ENCODE peak calls at places on chromosomes 11 and 22, in four cellular contexts. G, J, R and P are unnamed samples. For H3K4me1 and H3K27me3, the result is how much of the 10 kb centered on the place peaks cover.

GRCh38 chr11:14906614-14907392 is 14.8 kb upstream of the CYP2R1 start:
- DNase-seq in G (no peak), J (no peak), R (no peak), P (no peak)

GRCh38 chr22:50416996-50417395 is 57.8 kb downstream of the SBF1 start:
- DNase-seq in G (no peak), J (no peak), R (no peak), P (no peak)

GRCh38 chr22:19886605-19887250 is 32.1 kb upstream of the GNB1L start:
- DNase-seq in G (no peak), J (no peak), R (peak), P (peak)

GRCh38 chr22:25282346-25282670 is 62.9 kb downstream of the CRYBB2 start:
- DNase-seq in G (no peak), J (no peak), R (no peak), P (peak)

GRCh38 chr11:77125695-77126094 is 2.4 kb upstream of the MYO7A start:
- DNase-seq in G (no peak), J (no peak), R (no peak), P (no peak)

GRCh38 chr22:45202333-45203149 is 38.2 kb downstream of the KIAA0930 start:
- DNase-seq in G (no peak), J (no peak), R (no peak), P (no peak)

GRCh38 chr11:7579226-7579825 is 65.5 kb downstream of the PPFIBP2 start:
- DNase-seq in G (no peak), J (no peak), R (no peak), P (no peak)

GRCh38 chr11:10418259-10418949 is 36.7 kb upstream of the AMPD3 start:
- DNase-seq in G (no peak), J (no peak), R (no peak), P (no peak)

GRCh38 chr22:40414838-40415505 is 44.6 kb downstream of the SGSM3 start:
- DNase-seq in G (no peak), J (no peak), R (no peak), P (no peak)

GRCh38 chr11:121741316-121741715 is 288.5 kb upstream of the SORL1-AS1 start:
- DNase-seq in G (no peak), J (peak), R (no peak), P (no peak)

GRCh38 chr22:39362932-39363331 is 13.1 kb downstream of the SYNGR1 start:
- DNase-seq in G (no peak), J (no peak), R (no peak), P (no peak)

GRCh38 chr11:36023922-36024321 is 80.1 kb downstream of the LDLRAD3 start:
- DNase-seq in G (no peak), J (no peak), R (no peak), P (no peak)

GRCh38 chr11:1574256-1575242 is 2.5 kb upstream of the DUSP8 start:
- DNase-seq in G (no peak), J (no peak), R (peak), P (no peak)

GRCh38 chr22:43901976-43902643 is 10.3 kb upstream of the PNPLA5 start:
- DNase-seq in G (no peak), J (no peak), R (no peak), P (no peak)

GRCh38 chr11:73962097-73962705 is 11.4 kb downstream of the DNAJB13 start:
- DNase-seq in G (no peak), J (no peak), R (no peak), P (no peak)

GRCh38 chr11:132260636-132261035 is 890.2 kb downstream of the NTM start:
- DNase-seq in G (no peak), J (no peak), R (no peak), P (no peak)

GRCh38 chr11:37642321-37642720 is 1044.3 kb upstream of the RAG2 start:
- DNase-seq in G (no peak), J (no peak), R (no peak), P (no peak)

GRCh38 chr11:119169272-119169719 is 771 bp downstream of the NLRX1 start:
- DNase-seq in G (no peak), J (no peak), R (no peak), P (no peak)

GRCh38 chr22:37891926-37892325 is 14.2 kb upstream of the MICALL1 start:
- DNase-seq in G (no peak), J (no peak), R (no peak), P (no peak)

GRCh38 chr11:120168960-120169681 is 31.2 kb upstream of the TRIM29 start:
- DNase-seq in G (no peak), J (peak), R (peak), P (no peak)

GRCh38 chr11:119338318-119338890 is 2.3 kb downstream of the C1QTNF5 start:
- DNase-seq in G (no peak), J (no peak), R (peak), P (no peak)

GRCh38 chr11:19349340-19350025 is 108.7 kb upstream of the E2F8 start:
- DNase-seq in G (no peak), J (no peak), R (no peak), P (no peak)

GRCh38 chr11:132220464-132220863 is 850.0 kb downstream of the NTM start:
- DNase-seq in G (no peak), J (no peak), R (no peak), P (no peak)

GRCh38 chr11:105100206-105100605 is 39.4 kb downstream of the CARD18 start:
- DNase-seq in G (no peak), J (no peak), R (peak), P (no peak)

GRCh38 chr11:118304227-118304808 is at the start of gene CD3E:
- DNase-seq in G (no peak), J (no peak), R (peak), P (no peak)

GRCh38 chr11:26946209-26946828 is 47.6 kb upstream of the FIBIN start:
- DNase-seq in G (no peak), J (no peak), R (no peak), P (no peak)

GRCh38 chr22:45910928-45911467 is 66.0 kb downstream of the WNT7B start:
- DNase-seq in G (no peak), J (no peak), R (no peak), P (no peak)

GRCh38 chr11:122981388-122982264 is at the start of gene BSX:
- DNase-seq in G (no peak), J (no peak), R (peak), P (peak)

GRCh38 chr11:130587658-130588057 is 139.2 kb downstream of the ADAMTS15 start:
- DNase-seq in G (no peak), J (no peak), R (no peak), P (no peak)

GRCh38 chr11:120539681-120540369 is 28.3 kb downstream of the GRIK4 start:
- DNase-seq in G (no peak), J (no peak), R (no peak), P (no peak)

GRCh38 chr11:85115798-85116197 is 511.3 kb downstream of the DLG2 start:
- DNase-seq in G (no peak), J (no peak), R (no peak), P (no peak)

GRCh38 chr11:95768521-95768920 is 21.1 kb downstream of the FAM76B start:
- DNase-seq in G (no peak), J (no peak), R (no peak), P (no peak)

GRCh38 chr11:17991799-17992433 is 20.9 kb downstream of the SERGEF start:
- DNase-seq in G (no peak), J (no peak), R (peak), P (no peak)

GRCh38 chr22:22552630-22553029 is 6.4 kb downstream of the PRAME start:
- DNase-seq in G (no peak), J (no peak), R (no peak), P (no peak)

GRCh38 chr11:103871923-103872551 is 164.4 kb upstream of the DDI1 start:
- DNase-seq in G (no peak), J (no peak), R (no peak), P (no peak)

GRCh38 chr11:1303196-1303821 is 6.1 kb downstream of the TOLLIP start:
- DNase-seq in G (no peak), J (peak), R (no peak), P (no peak)

GRCh38 chr11:126113515-126113957 is 50.9 kb upstream of the CDON start:
- DNase-seq in G (no peak), J (no peak), R (no peak), P (no peak)

GRCh38 chr11:68457214-68457897 is 3.2 kb upstream of the PPP6R3 start:
- DNase-seq in G (no peak), J (no peak), R (no peak), P (no peak)

GRCh38 chr11:44016129-44016528 is 31.7 kb upstream of the ACCSL start:
- DNase-seq in G (no peak), J (no peak), R (no peak), P (no peak)

GRCh38 chr11:44016546-44017442 is 31.0 kb upstream of the ACCSL start:
- DNase-seq in G (no peak), J (peak), R (no peak), P (peak)

GRCh38 chr11:44014968-44015623 is 32.7 kb upstream of the ACCSL start:
- DNase-seq in G (no peak), J (no peak), R (no peak), P (no peak)

GRCh38 chr11:44017443-44018126 is 30.2 kb upstream of the ACCSL start:
- DNase-seq in G (no peak), J (peak), R (no peak), P (no peak)

GRCh38 chr11:44015624-44016007 is 32.2 kb upstream of the ACCSL start:
- DNase-seq in G (no peak), J (no peak), R (no peak), P (no peak)
- H3K4me1 ChIP-seq in G (under half), J (under half), R (under half), P (under half)

GRCh38 chr11:12008790-12009616 is 577 bp upstream of the DKK3 start:
- DNase-seq in G (no peak), J (no peak), R (no peak), P (no peak)

GRCh38 chr11:12006552-12007229 is 1.7 kb downstream of the DKK3 start:
- DNase-seq in G (no peak), J (no peak), R (no peak), P (no peak)

GRCh38 chr11:12007769-12008737 is at the start of gene DKK3:
- DNase-seq in G (no peak), J (no peak), R (no peak), P (no peak)

GRCh38 chr11:12005476-12005875 is 3.0 kb downstream of the DKK3 start:
- DNase-seq in G (no peak), J (no peak), R (no peak), P (no peak)

DNA sequence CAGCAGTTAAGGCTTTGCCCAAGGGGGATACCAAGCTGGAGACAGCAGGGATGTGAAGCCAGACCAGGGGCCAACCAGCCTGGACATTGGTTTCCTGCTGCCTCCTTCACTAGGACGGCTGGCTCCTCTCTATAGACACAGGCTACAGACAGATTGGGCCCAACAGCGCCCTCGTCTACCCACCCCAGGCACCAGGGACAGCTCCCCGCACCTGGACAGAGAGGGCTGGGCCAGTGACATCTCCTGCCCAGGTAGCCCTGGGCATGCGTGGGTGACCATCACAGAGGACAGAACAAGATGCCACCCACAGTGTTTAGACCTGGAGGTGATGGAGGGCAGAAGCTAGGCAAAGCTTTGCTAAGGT is 1.2 kb downstream of the DKK3 start:
- DNase-seq in G (no peak), J (no peak), R (no peak), P (no peak)
- H3K27me3 ChIP-seq in G (half or more), J (under half), R (under half), P (under half)

GRCh38 chr11:86570020-86570419 is 102.4 kb downstream of the ME3 start:
- DNase-seq in G (no peak), J (peak), R (no peak), P (no peak)
- H3K4me1 ChIP-seq in G (under half), J (under half), R (under half), P (under half)

DNA sequence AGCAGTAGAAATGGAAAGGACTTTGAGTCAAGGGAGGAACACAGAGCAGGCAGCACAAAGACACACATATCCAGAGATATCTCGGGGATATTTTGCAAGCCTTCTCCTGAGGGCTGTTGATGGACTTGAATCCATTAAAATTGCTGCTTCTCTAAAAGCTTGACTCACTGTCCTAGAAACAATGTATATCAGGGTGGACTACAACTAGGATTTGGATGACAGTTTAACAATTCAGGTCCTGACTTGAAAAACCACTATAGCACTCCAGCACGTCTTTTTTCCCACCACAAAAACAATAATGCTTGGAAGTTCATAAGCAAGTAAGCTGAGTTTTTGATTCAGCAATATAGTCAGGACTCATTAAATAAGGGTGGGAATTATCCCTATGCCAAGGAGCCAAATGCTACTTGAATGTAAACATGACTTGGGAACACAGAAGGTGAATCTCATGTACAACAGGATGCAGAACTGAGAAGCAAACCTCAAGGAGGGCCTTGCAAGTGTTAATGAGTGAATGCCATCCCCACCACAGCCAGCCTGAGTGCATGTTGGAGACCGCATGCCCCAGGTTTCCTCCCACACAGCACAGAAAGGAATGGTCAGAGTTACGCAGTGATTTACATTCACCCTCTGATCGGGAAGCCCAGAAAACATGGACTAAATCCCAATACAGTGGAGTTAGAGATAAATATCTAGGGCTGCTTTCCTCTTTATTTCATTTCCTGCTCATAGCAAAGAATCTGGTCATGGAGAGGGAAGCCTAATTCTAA is 98.3 kb upstream of the OR9G4 start:
- DNase-seq in G (no peak), J (no peak), R (no peak), P (no peak)
- H3K27me3 ChIP-seq in G (under half), J (under half), R (under half), P (under half)

DNA sequence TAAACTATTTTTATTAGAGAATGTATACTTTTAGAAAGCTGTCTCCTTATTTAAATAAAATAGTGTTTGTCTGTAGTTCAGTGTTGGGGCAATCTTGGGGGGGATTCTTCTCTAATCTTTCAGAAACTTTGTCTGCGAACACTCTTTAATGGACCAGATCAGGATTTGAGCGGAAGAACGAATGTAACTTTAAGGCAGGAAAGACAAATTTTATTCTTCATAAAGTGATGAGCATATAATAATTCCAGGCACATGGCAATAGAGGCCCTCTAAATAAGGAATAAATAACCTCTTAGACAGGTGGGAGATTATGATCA is 4.7 kb downstream of the MALAT1 start:
- DNase-seq in G (no peak), J (no peak), R (no peak), P (no peak)
- H3K4me1 ChIP-seq in G (under half), J (under half), R (under half), P (under half)

DNA sequence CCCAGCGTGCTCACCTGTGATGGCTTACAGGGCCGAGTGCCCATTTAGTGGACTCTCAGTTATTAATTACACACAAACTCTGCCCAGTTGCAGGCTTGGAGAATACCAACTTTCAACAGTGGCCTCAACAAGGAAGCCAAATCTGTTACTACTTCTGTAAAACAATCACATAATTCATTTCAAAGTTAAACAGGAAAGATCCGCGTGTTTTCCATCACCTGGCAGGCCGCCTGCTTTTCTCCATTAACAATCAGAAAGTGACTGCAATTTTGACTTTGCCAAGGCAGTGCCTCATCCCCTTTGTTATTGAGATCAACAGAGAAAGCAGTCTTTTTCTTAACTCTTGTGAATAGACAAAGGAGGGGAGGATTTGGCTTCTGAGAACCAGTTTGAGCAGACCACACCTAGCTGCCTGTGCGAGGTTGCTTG is 77.7 kb downstream of the BARX2 start:
- DNase-seq in G (no peak), J (no peak), R (no peak), P (no peak)
- H3K27me3 ChIP-seq in G (under half), J (under half), R (under half), P (under half)

GRCh38 chr11:41003339-41003992 is 456.0 kb downstream of the LRRC4C start:
- DNase-seq in G (no peak), J (no peak), R (no peak), P (no peak)

GRCh38 chr11:40998888-40999287 is 460.6 kb downstream of the LRRC4C start:
- DNase-seq in G (no peak), J (no peak), R (no peak), P (no peak)
- H3K4me1 ChIP-seq in G (under half), J (under half), R (under half), P (under half)